ENCODE peak calls at places on chromosomes 6 and 20, in seven cellular contexts. U, H, X, M, G, O and R are unnamed samples.

GRCh38 chr6:31620586-31621319 is at the start of gene PRRC2A:
- DNase-seq in O (peak; percentile 61), M (no peak), H (peak; percentile 95), U (no peak), G (peak; percentile 92), X (peak; percentile 96), R (no peak)

GRCh38 chr20:32753731-32754130 is 8.5 kb upstream of the DNMT3B start:
- DNase-seq in H (no peak), X (no peak), U (no peak), M (no peak), G (no peak), O (no peak), R (no peak)

GRCh38 chr6:118651282-118652050 is at the start of gene CEP85L:
- DNase-seq in M (peak; percentile 80), O (peak; percentile 89), G (peak; percentile 94), U (peak; percentile 88), X (peak; percentile 95), H (peak; percentile 69), R (peak; percentile 55)

GRCh38 chr6:135269399-135270005 is 88.4 kb downstream of the MYB start:
- DNase-seq in M (no peak), X (no peak), G (no peak), H (no peak), U (no peak), O (no peak), R (no peak)

GRCh38 chr20:5008743-5009142 is 7.4 kb upstream of the SLC23A2 start:
- DNase-seq in O (no peak), M (no peak), H (no peak), U (no peak), X (no peak), G (no peak), R (no peak)

GRCh38 chr20:13396036-13396435 is 175.0 kb downstream of the ISM1 start:
- DNase-seq in U (peak; percentile 62), M (no peak), G (no peak), O (peak; percentile 10), X (no peak), H (no peak), R (peak; percentile 11)

GRCh38 chr6:125952764-125953501 is 3.6 kb upstream of the HINT3 start:
- DNase-seq in X (peak; percentile 68), O (peak; percentile 48), M (no peak), H (no peak), G (no peak), U (peak; percentile 14), R (no peak)

GRCh38 chr6:27295301-27296079 is 16.6 kb downstream of the POM121L2 start:
- DNase-seq in O (peak; percentile 72), M (no peak), H (no peak), U (peak; percentile 76), G (no peak), X (no peak), R (peak; percentile 85)

DNA sequence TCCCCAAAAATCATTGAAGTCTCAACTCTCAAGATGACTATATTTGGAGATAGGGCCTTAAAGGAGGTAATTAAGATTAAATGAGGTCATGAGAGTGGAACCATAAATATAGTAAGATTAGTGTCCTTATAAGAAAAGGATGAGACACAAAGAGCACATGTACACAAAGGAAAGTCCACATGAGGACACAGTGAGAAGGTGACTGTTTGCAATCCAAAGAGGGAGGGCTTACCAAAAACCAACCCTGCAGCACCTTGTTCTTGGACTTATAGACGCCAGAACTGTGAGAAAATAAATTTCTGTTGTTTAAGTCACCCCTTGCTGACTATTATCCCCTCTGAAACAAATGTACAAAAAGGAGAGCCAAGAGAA is 150.4 kb upstream of the SMLR1 start:
- DNase-seq in X (no peak), U (no peak), O (no peak), M (no peak), H (no peak), G (no peak), R (no peak)
- TF ChIP-seq CTCF in X (no peak), U (no peak), O (no peak), M (no peak), H (no peak), G (no peak), R (no peak)

GRCh38 chr6:13427346-13427745 is 60.1 kb downstream of the GFOD1 start:
- DNase-seq in G (no peak), O (no peak), U (no peak), H (no peak), X (no peak), M (no peak), R (no peak)

GRCh38 chr6:13429406-13429753 is 58.0 kb downstream of the GFOD1 start:
- DNase-seq in M (no peak), X (no peak), G (no peak), H (no peak), U (no peak), O (no peak), R (no peak)

GRCh38 chr6:13431059-13431656 is 56.2 kb downstream of the GFOD1 start:
- DNase-seq in M (no peak), U (no peak), X (no peak), H (no peak), G (no peak), O (no peak), R (no peak)

GRCh38 chr6:13427838-13428527 is 59.4 kb downstream of the GFOD1 start:
- DNase-seq in M (peak; percentile 25), O (no peak), G (no peak), H (no peak), U (no peak), X (no peak), R (no peak)

DNA sequence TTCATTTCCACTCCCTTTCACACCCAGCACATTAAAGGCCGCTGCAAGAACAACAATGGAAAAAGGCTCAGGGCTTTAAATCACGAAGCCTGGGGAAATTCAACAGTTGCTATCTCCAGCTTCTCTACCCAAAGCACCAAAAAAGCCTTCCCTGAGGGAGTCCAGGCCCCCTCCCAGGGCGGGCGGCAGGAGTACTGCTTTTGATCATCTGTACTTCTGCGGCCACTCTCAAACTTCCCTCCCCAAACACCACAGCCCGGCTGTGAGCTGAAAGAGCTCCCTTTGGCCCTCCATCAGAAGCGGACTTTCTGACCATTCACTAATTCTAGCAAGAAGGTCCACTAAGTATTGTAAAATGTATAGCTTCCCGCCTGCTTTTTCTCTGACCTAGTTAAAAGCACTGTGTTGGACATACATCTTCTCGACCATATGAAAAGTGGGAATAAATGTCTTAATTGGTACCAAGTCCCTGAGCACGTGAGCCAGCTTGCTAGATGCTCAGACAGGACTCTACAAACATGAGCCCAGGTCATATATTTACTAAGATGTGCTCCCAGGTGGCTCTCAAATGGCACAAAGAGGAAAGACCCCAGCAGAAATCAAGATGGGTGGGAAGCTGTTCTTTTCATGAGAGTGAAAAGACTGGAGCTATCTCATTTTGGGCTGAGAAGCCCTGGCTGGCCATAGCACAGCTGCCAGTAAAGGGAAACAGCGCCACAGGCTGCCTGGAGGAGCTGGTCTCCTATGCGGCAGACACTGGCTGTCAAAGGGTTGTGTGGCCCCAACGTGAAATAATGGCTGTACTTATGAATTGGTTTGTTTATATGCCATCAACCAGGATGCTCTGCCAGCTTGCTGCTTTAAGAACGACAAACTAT is 58.6 kb downstream of the GFOD1 start:
- DNase-seq in O (no peak), U (no peak), H (no peak), G (no peak), X (no peak), M (no peak), R (no peak)
- H3K4me3 ChIP-seq in O (no peak overlapping the region), U (no peak overlapping the region), H (no peak overlapping the region), G (no peak overlapping the region), X (no peak overlapping the region), M (peak overlapping the region; percentile 1), R (no peak overlapping the region)

GRCh38 chr20:39070484-39071231 is 108.5 kb downstream of the DHX35 start:
- DNase-seq in H (peak; percentile 16), M (no peak), G (no peak), U (peak; percentile 65), X (no peak), O (peak; percentile 21), R (no peak)

GRCh38 chr20:39067526-39068216 is 105.5 kb downstream of the DHX35 start:
- DNase-seq in H (no peak), U (peak; percentile 24), G (no peak), O (peak; percentile 15), M (no peak), X (no peak), R (no peak)

GRCh38 chr20:39069976-39070375 is 107.8 kb downstream of the DHX35 start:
- DNase-seq in O (no peak), G (no peak), X (no peak), H (no peak), U (no peak), M (no peak), R (no peak)

GRCh38 chr20:39072132-39072531 is 110.0 kb downstream of the DHX35 start:
- DNase-seq in U (no peak), G (no peak), O (no peak), X (no peak), M (no peak), H (no peak), R (no peak)

DNA sequence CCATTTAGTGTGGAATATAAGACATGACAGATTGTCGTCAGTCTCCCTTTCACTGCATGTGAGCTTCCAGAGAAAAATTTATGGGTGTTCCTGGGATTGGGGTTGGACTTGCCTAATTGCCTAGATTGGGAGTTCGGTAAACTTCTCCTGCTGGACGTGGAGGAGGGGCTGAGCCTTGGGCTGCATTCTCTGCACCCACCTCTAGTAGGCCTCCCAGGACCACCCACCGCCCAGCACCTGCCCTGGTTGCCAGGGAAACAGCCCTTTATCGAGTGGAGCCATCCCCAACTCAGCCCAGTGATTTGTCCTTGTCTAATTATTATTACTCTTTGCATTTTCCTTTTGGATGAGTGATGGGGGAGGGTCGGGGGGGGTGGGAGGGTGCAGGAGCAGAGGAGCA is 104.3 kb downstream of the DHX35 start:
- DNase-seq in G (no peak), O (no peak), X (no peak), M (no peak), U (no peak), H (no peak), R (no peak)
- TF ChIP-seq CTCF in G (no peak), O (no peak), X (no peak), M (no peak), U (no peak), H (no peak), R (no peak)

GRCh38 chr6:42962096-42962495 is 1.5 kb downstream of the GNMT start:
- DNase-seq in U (no peak), G (no peak), O (no peak), H (no peak), X (no peak), M (no peak), R (no peak)

GRCh38 chr6:42959917-42960242 is 674 bp upstream of the GNMT start:
- DNase-seq in O (no peak), M (no peak), H (no peak), G (no peak), U (no peak), X (no peak), R (no peak)

GRCh38 chr6:42960243-42961019 is at the start of gene GNMT:
- DNase-seq in O (no peak), U (peak; percentile 40), M (no peak), X (peak; percentile 92), G (peak; percentile 65), H (no peak), R (no peak)

GRCh38 chr6:42962502-42963178 is 2.1 kb downstream of the GNMT start:
- DNase-seq in G (no peak), M (no peak), H (no peak), O (no peak), X (no peak), U (no peak), R (no peak)

DNA sequence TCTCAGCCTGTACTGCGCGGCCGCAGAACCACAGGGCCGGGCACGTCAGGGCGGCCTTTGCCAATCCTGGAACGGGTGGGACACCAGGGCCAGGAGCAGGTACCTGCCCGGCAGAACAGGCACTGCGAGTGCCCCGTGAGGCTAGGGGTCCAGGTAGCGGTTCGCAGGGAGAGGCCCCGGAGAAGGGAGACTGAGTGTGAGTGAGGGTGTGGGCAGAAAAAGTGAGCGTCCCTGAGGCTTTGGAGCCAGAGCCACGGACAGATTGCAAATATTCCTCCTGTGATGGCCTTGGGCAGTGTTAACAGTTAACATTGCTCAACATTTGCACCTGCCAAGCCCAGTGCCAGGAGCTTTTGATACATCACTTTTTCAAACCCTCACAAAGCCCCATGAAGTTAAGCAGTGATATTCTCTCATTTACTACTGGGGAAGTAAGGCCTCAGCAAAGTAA is 491 bp downstream of the GNMT start:
- DNase-seq in X (no peak), O (no peak), G (no peak), U (no peak), M (no peak), H (no peak), R (no peak)
- H3K4me3 ChIP-seq in X (peak overlapping the region; percentile 60), O (peak overlapping the region; percentile 44), G (peak overlapping the region; percentile 55), U (peak overlapping the region; percentile 50), M (peak overlapping the region; percentile 73), H (peak overlapping the region; percentile 46), R (peak overlapping the region; percentile 39)